ENCODE peak calls at places on chromosomes 12 and 14, in four cellular contexts. S is HepG2, R is GM12878, M is K562. L is an unnamed sample.

GRCh38 chr12:102029148-102029547 is 32.6 kb downstream of the WASHC3 start:
- DNase-seq in R (no peak), M (no peak), S (no peak), L (no peak)

GRCh38 chr12:81598205-81598604 is 160.9 kb downstream of the PPFIA2 start:
- DNase-seq in S (no peak), R (no peak), M (no peak), L (no peak)

GRCh38 chr14:92945544-92945943 is 22.6 kb downstream of the CHGA start:
- DNase-seq in R (no peak), S (no peak), M (no peak), L (no peak)

GRCh38 chr14:71834308-71835204 is 97.7 kb upstream of the RGS6 start:
- DNase-seq in S (no peak), R (no peak), M (no peak), L (no peak)

GRCh38 chr12:96375173-96375572 is 25.1 kb downstream of the CDK17 start:
- DNase-seq in M (peak; percentile 30), S (no peak), R (no peak), L (no peak)

GRCh38 chr12:109767991-109768900 is 54.6 kb downstream of the FAM222A start:
- DNase-seq in M (no peak), R (no peak), S (no peak), L (no peak)

GRCh38 chr12:42684171-42685071 is 94.9 kb upstream of the PRICKLE1 start:
- DNase-seq in M (no peak), S (no peak), R (no peak), L (no peak)

GRCh38 chr14:61797304-61797703 is 35.1 kb downstream of the SNAPC1 start:
- DNase-seq in M (no peak), S (no peak), R (no peak), L (no peak)

GRCh38 chr14:59478540-59478939 is 5.7 kb downstream of the L3HYPDH start:
- DNase-seq in S (no peak), M (no peak), R (no peak), L (no peak)

GRCh38 chr12:78887008-78887407 is 22.4 kb downstream of the SYT1 start:
- DNase-seq in R (no peak), S (peak; percentile 2), M (no peak), L (no peak)

GRCh38 chr12:5329118-5329517 is 102.8 kb upstream of the NTF3 start:
- DNase-seq in R (no peak), M (no peak), S (no peak), L (no peak)

GRCh38 chr12:93229494-93230310 is 148.0 kb upstream of the NUDT4 start:
- DNase-seq in R (no peak), S (peak; percentile 48), M (peak; percentile 71), L (no peak)

GRCh38 chr12:123998344-123998941 is 25.4 kb downstream of the ZNF664 start:
- DNase-seq in S (no peak), M (peak; percentile 79), R (no peak), L (no peak)

GRCh38 chr12:32577328-32577727 is 101.8 kb upstream of the DNM1L start:
- DNase-seq in M (no peak), R (no peak), S (no peak), L (no peak)

GRCh38 chr14:97306133-97306784 is 509.1 kb downstream of the VRK1 start:
- DNase-seq in M (no peak), S (no peak), R (peak; percentile 42), L (no peak)

GRCh38 chr12:57474862-57475261 is 4.8 kb downstream of the ARHGAP9 start:
- DNase-seq in M (no peak), S (no peak), R (no peak), L (no peak)

GRCh38 chr12:126874427-126875026 is 1392.4 kb upstream of the TMEM132C start:
- DNase-seq in M (peak; percentile 87), R (peak; percentile 1), S (peak; percentile 15), L (peak; percentile 34)

GRCh38 chr12:75859868-75860267 is 171.7 kb downstream of the PHLDA1 start:
- DNase-seq in S (no peak), R (no peak), M (no peak), L (no peak)

GRCh38 chr12:57216931-57217871 is 607 bp downstream of the NXPH4 start:
- DNase-seq in M (no peak), S (no peak), R (no peak), L (no peak)

GRCh38 chr12:49233842-49234526 is 30.9 kb upstream of the TUBA1C start:
- DNase-seq in S (no peak), R (peak; percentile 35), M (peak; percentile 87), L (no peak)

GRCh38 chr14:75561013-75561432 is 17.4 kb upstream of the FLVCR2 start:
- DNase-seq in S (peak; percentile 67), M (peak; percentile 62), R (no peak), L (peak; percentile 88)

GRCh38 chr14:81144811-81145598 is 75.8 kb downstream of the GTF2A1 start:
- DNase-seq in S (no peak), M (no peak), R (no peak), L (no peak)

GRCh38 chr12:68176252-68176651 is 16.7 kb upstream of the IFNG start:
- DNase-seq in S (no peak), R (no peak), M (no peak), L (no peak)

GRCh38 chr12:52246720-52247621 is 13.9 kb downstream of the KRT7 start:
- DNase-seq in S (peak; percentile 82), M (no peak), R (no peak), L (no peak)

GRCh38 chr14:62077676-62078261 is 315.5 kb downstream of the SNAPC1 start:
- DNase-seq in S (no peak), R (peak; percentile 41), M (no peak), L (no peak)

GRCh38 chr12:111597731-111598636 is 1.1 kb downstream of the ATXN2 start:
- DNase-seq in R (no peak), S (no peak), M (peak; percentile 72), L (peak; percentile 45)

DNA sequence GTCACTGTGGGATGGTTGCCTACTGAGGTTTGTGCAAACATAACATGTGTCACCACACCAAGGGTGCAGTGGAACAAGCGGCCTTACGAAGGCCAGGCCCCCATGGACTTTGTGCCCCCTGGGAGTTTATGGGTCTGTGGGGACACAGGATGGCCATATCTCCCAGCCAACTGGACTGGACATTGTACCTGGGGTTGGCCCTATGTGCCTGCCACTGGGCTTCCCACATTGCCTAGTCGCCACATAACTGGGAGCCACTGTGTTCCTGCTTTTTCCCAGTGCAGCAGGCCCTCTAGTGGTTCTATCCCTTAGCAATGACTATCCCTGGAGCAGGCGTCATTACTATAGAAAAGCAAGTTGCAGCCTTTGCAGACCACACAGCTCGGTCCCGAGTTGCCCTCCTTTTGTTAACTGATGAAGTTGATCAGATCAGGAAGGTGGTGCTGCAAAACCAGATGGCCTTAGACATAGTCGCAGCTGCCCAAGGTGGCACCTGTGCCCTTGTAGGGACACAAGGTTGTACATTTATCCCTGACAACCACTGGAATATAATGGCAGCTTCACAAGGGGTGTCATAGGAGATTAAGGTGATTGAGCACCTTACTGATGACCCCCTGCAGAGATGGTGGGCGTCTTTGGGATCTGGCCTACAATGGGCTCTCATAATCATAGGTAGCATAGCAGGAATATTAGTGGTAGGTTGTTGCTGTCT is 15.2 kb upstream of the RNASE12 start:
- DNase-seq in M (peak; percentile 66), S (peak; percentile 79), R (no peak), L (peak; percentile 67)
- TF ChIP-seq ETV6 in M (no peak), S (no peak), R (no peak), L (no peak)

GRCh38 chr14:104776961-104777807 is 18.4 kb downstream of the AKT1 start:
- DNase-seq in M (no peak), R (no peak), S (no peak), L (peak; percentile 43)

GRCh38 chr14:104777808-104778249 is 17.7 kb downstream of the AKT1 start:
- DNase-seq in S (no peak), R (no peak), M (no peak), L (no peak)

GRCh38 chr14:104779776-104780512 is 15.6 kb downstream of the AKT1 start:
- DNase-seq in R (no peak), M (no peak), S (no peak), L (no peak)

GRCh38 chr14:104780513-104781030 is 15.0 kb downstream of the AKT1 start:
- DNase-seq in M (no peak), R (no peak), S (no peak), L (no peak)

DNA sequence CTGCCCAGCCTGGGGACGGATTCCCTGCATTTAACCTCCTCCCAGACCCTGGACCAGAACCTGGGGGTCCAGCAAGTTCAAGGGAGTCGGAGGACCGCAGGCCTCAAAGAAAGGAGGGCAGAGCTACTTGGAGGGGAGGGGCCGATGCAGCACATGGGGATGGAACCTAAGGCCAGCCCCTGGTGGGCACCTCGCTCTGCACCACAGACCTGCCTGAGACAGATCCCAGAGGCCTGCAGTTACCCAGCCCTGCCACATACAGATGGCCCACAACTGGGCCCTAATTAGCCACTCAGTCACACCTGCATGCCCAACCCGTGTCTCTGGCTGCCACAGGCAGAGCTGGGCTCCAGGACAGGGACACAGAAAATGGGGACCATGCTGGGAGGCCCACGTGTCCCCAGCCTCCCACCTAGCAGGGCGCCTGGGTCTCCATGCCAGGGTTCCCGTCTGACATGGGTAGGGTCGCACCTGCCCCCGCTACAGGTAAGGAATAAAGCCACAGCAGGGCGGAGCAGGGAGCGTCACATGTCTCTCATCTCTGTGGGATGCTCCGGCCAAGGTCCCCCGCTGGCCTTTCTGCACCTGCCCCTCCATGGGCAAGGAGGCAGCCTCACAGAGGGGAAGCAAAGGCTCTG is 16.7 kb downstream of the AKT1 start:
- DNase-seq in M (no peak), R (no peak), S (no peak), L (no peak)
- TF ChIP-seq CREB1 in M (no peak), R (no peak), S (no peak), L (no peak)

DNA sequence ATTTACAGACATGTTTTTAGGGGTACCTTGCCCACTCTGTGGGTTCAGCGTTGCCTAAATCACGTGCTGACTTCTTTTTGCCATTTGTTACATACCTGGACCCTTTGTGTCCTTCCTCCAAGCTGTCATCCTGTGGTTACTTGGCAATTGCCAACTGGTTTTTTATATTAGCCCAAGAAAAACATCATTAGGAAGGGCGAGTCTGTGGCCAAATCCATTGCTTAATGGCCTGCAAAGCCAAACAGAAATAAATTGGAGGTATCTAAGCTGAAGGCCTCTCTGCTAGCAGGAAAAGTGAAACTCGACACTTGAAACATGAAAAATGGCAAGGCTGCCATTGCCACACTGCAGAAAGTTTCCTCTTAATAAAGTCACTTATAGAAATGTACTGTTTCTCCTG is 190.4 kb downstream of the NUAK1 start:
- DNase-seq in M (no peak), R (no peak), S (no peak), L (no peak)
- TF ChIP-seq ETV6 in M (no peak), R (no peak), S (no peak), L (no peak)

GRCh38 chr12:25587346-25587745 is 34.3 kb upstream of the LMNTD1 start:
- DNase-seq in S (no peak), M (no peak), R (no peak), L (no peak)

GRCh38 chr12:25581067-25581466 is 28.0 kb upstream of the LMNTD1 start:
- DNase-seq in R (no peak), S (no peak), M (no peak), L (no peak)

GRCh38 chr12:25583545-25583944 is 30.5 kb upstream of the LMNTD1 start:
- DNase-seq in R (no peak), S (no peak), M (peak; percentile 47), L (peak; percentile 27)

GRCh38 chr12:25585662-25586061 is 32.6 kb upstream of the LMNTD1 start:
- DNase-seq in S (no peak), M (no peak), R (no peak), L (no peak)

DNA sequence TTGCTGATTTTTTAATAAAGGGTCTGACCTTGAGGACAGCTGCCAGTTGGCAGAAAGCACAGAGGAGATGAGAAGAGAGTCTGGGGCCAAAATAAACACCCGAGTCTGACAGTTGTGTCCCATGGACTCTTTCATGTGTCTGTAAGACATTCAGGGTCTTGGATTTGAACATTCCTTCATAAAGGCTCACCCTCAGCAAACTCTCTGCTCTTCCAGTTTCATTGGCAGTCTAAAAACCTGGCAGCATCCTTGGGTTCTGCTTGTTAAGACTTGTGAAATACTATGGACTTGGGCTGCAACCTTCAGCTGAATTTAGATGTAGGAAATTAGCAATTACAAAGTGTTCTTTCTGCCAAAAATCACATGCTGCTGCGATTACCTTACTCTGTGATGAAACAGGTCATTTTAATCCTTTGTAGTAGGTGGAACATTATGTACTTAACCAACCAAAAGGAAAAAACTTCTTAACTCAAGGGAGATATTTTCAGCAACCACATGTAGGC is 32.0 kb upstream of the LMNTD1 start:
- DNase-seq in R (no peak), S (no peak), M (no peak), L (no peak)
- TF ChIP-seq CREB1 in R (no peak), S (no peak), M (no peak), L (no peak)